ENCODE peak calls at places on chromosomes 11 and 22, in seven cellular contexts. N, E, J, U, O, X and R are unnamed samples.

GRCh38 chr11:111814567-111814966 is 48.4 kb upstream of the PPP2R1B start:
- DNase-seq in N (no peak), E (peak), J (peak), U (peak), O (no peak), X (no peak), R (no peak)

GRCh38 chr22:50306753-50307749 is at the start of gene PLXNB2:
- DNase-seq in N (no peak), E (peak), J (peak), U (peak), O (peak), X (peak), R (peak)

GRCh38 chr11:31455177-31455576 is 54.2 kb downstream of the IMMP1L start:
- DNase-seq in N (no peak), E (no peak), J (no peak), U (no peak), O (no peak), X (no peak), R (no peak)

GRCh38 chr11:47268448-47269001 is 1.4 kb upstream of the MADD start:
- DNase-seq in N (no peak), E (no peak), J (no peak), U (no peak), O (no peak), X (no peak), R (no peak)

GRCh38 chr11:119100246-119100959 is 1.2 kb downstream of the DPAGT1 start:
- DNase-seq in N (no peak), E (peak), J (peak), U (peak), O (peak), X (no peak), R (no peak)

GRCh38 chr11:128473631-128474030 is 113.7 kb downstream of the ETS1 start:
- DNase-seq in N (no peak), E (no peak), J (no peak), U (no peak), O (no peak), X (no peak), R (no peak)

GRCh38 chr11:44505591-44506054 is 59.8 kb upstream of the CD82 start:
- DNase-seq in N (no peak), E (peak), J (peak), U (peak), O (no peak), X (no peak), R (peak)

GRCh38 chr22:10780281-10780680 is 4747.7 kb upstream of the OR11H1 start:
- DNase-seq in N (no peak), E (no peak), J (no peak), U (no peak), O (no peak), X (no peak), R (no peak)

GRCh38 chr22:39197578-39197977 is 45.1 kb upstream of the CBX7 start:
- DNase-seq in N (no peak), E (no peak), J (no peak), U (no peak), O (no peak), X (no peak), R (no peak)

GRCh38 chr11:86799680-86800075 is 664 bp upstream of the PRSS23 start:
- DNase-seq in N (no peak), E (no peak), J (no peak), U (no peak), O (no peak), X (no peak), R (peak)

GRCh38 chr22:30020511-30020910 is 59.8 kb upstream of the HORMAD2 start:
- DNase-seq in N (no peak), E (no peak), J (no peak), U (no peak), O (no peak), X (no peak), R (no peak)

GRCh38 chr22:47515384-47516125 is 753.1 kb downstream of the TBC1D22A start:
- DNase-seq in N (no peak), E (no peak), J (no peak), U (no peak), O (no peak), X (no peak), R (no peak)

GRCh38 chr22:21726650-21727049 is 8.9 kb downstream of the YPEL1 start:
- DNase-seq in N (no peak), E (no peak), J (no peak), U (no peak), O (peak), X (no peak), R (no peak)

GRCh38 chr11:105071060-105071732 is 26.1 kb upstream of the CARD16 start:
- DNase-seq in N (no peak), E (no peak), J (no peak), U (no peak), O (no peak), X (no peak), R (no peak)

GRCh38 chr11:122851366-122852011 is 13.2 kb downstream of the CRTAM start:
- DNase-seq in N (no peak), E (no peak), J (no peak), U (no peak), O (no peak), X (no peak), R (no peak)

GRCh38 chr11:46560300-46561025 is 33.4 kb downstream of the AMBRA1 start:
- DNase-seq in N (no peak), E (no peak), J (peak), U (peak), O (no peak), X (no peak), R (no peak)

GRCh38 chr11:67389477-67389876 is 2.3 kb upstream of the RAD9A start:
- DNase-seq in N (no peak), E (no peak), J (no peak), U (no peak), O (peak), X (no peak), R (no peak)

GRCh38 chr11:133659542-133660201 is 127.4 kb upstream of the OPCML start:
- DNase-seq in N (no peak), E (no peak), J (no peak), U (no peak), O (no peak), X (no peak), R (no peak)

GRCh38 chr11:122207921-122208764 is 92.1 kb upstream of the BLID start:
- DNase-seq in N (no peak), E (peak), J (peak), U (peak), O (no peak), X (no peak), R (no peak)

GRCh38 chr11:119902656-119903181 is 173.7 kb upstream of the NECTIN1 start:
- DNase-seq in N (no peak), E (no peak), J (no peak), U (no peak), O (no peak), X (no peak), R (no peak)

DNA sequence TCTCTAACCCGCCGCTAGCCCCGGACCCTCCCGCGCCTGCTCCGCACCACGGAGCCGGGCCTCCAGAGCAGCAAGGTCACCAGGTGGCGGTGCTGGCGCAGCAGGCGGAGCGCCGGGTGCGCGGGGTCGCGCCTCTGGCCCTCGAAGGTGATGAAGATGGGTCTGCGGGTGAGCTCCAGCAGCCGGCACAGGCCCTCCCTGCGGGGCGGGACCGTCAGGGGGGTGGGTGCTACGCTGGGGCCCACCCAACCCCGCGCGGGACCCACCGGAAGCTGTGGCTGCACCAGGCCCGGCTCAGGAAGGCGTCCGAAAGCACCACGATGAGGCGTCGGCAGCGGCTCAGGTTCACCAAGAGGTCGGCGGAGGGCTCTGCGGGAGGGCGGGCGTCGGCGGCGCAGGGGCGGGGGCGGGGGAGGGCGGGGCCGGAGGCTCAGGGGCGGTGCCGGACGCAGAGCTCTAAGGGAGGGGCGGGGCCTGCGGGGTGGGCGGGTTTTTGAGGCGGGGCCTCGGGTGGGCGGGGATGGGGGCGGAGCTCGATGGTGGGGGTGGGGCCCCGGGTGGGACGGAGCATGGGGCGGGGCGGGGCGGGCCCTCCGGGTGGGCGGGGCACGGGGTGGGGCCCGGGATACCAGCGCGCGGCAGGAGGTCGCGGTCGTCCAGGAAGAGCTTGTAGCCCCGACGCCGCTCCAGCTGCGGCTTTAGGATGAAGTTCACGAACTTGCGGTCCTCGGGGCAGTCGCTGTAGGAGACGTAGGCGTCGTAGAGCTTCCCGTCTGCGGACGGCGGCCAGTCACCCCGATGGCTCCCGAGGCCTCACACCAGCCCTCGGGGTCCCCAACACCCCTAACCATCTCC is 7.8 kb downstream of the SIGIRR start:
- DNase-seq in N (no peak), E (peak), J (peak), U (peak), O (no peak), X (peak), R (peak)
- TF ChIP-seq CTCF in N (peak), E (peak), J (peak), U (peak), O (no peak), X (peak), R (peak)

DNA sequence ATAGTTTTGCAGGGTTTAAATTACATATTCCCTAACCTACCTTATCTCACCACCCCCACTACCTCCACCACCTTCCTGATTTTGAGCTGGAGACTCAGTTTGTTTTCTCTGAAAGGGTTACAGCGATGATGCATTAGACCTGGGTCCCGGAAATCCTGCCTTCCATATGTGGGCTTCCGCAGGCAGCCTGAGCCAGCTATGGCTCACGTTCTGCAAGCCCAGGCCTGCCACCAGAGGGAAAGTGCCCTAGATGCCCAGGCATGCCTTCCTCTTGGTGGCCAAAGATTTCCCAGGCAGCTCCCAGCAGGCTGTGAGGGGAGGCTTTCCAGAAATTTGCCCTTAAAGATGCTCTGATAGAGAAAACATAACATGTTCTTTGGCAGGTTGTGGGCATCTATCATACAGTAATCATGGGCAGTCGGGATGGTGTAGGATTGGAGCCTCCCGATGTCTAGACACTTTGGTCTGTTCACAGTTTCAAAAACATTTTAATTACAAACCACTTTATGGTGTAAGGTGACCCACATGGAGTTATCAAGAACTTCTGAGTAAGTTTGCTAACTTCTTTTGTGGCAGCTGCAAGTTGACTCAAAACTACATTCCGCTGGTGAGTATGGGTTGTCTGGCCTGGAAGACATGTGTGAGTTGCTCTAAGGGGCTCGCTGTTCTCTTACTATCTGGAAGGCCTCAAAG is 79.3 kb downstream of the MICAL2 start:
- DNase-seq in N (no peak), E (no peak), J (no peak), U (no peak), O (no peak), X (no peak), R (no peak)
- TF ChIP-seq CTCF in N (no peak), E (no peak), J (no peak), U (no peak), O (no peak), X (no peak), R (no peak)

GRCh38 chr11:13777341-13777985 is 109.0 kb downstream of the FAR1 start:
- DNase-seq in N (no peak), E (no peak), J (no peak), U (no peak), O (no peak), X (no peak), R (no peak)
- TF ChIP-seq CTCF in N (no peak), E (no peak), J (no peak), U (no peak), O (no peak), X (no peak), R (no peak)

DNA sequence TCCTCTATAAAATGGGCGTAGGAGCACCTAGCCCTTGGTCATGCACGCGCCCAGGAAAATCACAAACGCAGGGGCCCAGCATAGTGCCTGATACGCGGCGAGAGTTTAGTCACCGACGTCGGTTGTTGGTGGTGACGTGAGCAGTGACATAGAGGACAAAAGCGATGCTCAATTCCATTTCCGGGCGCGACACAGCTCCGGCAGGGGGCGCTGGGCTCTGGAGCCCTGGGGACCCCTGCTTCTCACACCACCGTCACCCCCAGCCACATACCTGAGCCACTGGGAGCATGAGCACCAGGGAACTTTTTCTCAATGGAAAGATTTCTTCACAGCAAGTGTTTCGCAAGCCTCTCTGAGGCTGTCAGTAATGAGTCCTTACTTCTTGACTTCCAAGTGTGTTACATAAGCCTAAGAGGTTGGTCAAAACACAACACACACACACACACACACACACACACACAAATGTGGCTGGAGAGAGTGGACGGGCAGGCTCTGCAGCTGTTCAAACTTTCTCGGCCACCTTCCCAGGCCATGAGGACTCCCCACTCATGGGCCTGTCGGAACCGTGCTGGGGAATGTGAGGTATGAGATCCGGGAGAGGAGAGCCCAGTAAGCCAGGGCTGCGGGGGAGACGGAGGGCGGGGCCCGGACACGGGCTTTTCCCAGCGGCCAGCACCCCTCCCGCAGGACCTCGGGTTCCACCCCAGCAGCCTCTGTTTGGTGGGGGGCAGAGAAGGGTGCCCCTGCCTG is 36.9 kb upstream of the LINC01488 start:
- DNase-seq in N (peak), E (peak), J (peak), U (peak), O (peak), X (peak), R (peak)
- TF ChIP-seq CTCF in N (peak), E (peak), J (peak), U (peak), O (no peak), X (peak), R (no peak)

GRCh38 chr11:130068546-130068985 is 1.1 kb upstream of the APLP2 start:
- DNase-seq in N (no peak), E (no peak), J (no peak), U (no peak), O (peak), X (no peak), R (peak)

GRCh38 chr11:130069684-130070108 is at the start of gene APLP2:
- DNase-seq in N (peak), E (peak), J (peak), U (peak), O (peak), X (peak), R (peak)

GRCh38 chr11:130070109-130070828 is 575 bp downstream of the APLP2 start:
- DNase-seq in N (no peak), E (peak), J (peak), U (peak), O (no peak), X (peak), R (peak)

GRCh38 chr11:130070829-130071205 is 1.1 kb downstream of the APLP2 start:
- DNase-seq in N (no peak), E (peak), J (peak), U (peak), O (no peak), X (peak), R (peak)

GRCh38 chr11:130068986-130069683 is 559 bp upstream of the APLP2 start:
- DNase-seq in N (no peak), E (peak), J (peak), U (peak), O (no peak), X (peak), R (peak)
- TF ChIP-seq CTCF in N (peak), E (no peak), J (no peak), U (peak), O (peak), X (no peak), R (peak)

GRCh38 chr22:45731798-45732495 is 60.3 kb downstream of the ATXN10 start:
- DNase-seq in N (no peak), E (no peak), J (peak), U (peak), O (peak), X (no peak), R (no peak)
- TF ChIP-seq CTCF in N (peak), E (peak), J (peak), U (peak), O (peak), X (peak), R (no peak)